ENCODE peak calls at places on chromosomes 6 and 20, in four cellular contexts. P, U, V and Q are unnamed samples.

GRCh38 chr20:35359335-35359997 is 52.3 kb downstream of the UQCC1 start:
- DNase-seq in P (no peak), U (no peak), V (no peak), Q (no peak)

GRCh38 chr6:137589067-137589848 is 95.1 kb upstream of the OLIG3 start:
- DNase-seq in P (peak), U (peak), V (peak), Q (peak)

GRCh38 chr20:22799687-22800086 is 215.3 kb upstream of the FOXA2 start:
- DNase-seq in P (no peak), U (no peak), V (no peak), Q (no peak)

GRCh38 chr6:6891074-6891754 is 216.5 kb upstream of the RREB1 start:
- DNase-seq in P (no peak), U (peak), V (no peak), Q (no peak)

GRCh38 chr6:652865-653264 is 4.0 kb downstream of the HUS1B start:
- DNase-seq in P (no peak), U (no peak), V (no peak), Q (no peak)

GRCh38 chr6:32149932-32150920 is 1.5 kb downstream of the PRRT1 start:
- DNase-seq in P (no peak), U (peak), V (no peak), Q (peak)

GRCh38 chr6:170231496-170232185 is 59.2 kb downstream of the DLL1 start:
- DNase-seq in P (peak), U (no peak), V (no peak), Q (peak)

GRCh38 chr6:111614833-111615582 is 9.3 kb upstream of the TRAF3IP2 start:
- DNase-seq in P (no peak), U (peak), V (no peak), Q (peak)

GRCh38 chr6:16712250-16712930 is 48.9 kb downstream of the ATXN1 start:
- DNase-seq in P (no peak), U (no peak), V (no peak), Q (no peak)

GRCh38 chr6:10202111-10202510 is 212.8 kb downstream of the TFAP2A start:
- DNase-seq in P (no peak), U (no peak), V (no peak), Q (no peak)

DNA sequence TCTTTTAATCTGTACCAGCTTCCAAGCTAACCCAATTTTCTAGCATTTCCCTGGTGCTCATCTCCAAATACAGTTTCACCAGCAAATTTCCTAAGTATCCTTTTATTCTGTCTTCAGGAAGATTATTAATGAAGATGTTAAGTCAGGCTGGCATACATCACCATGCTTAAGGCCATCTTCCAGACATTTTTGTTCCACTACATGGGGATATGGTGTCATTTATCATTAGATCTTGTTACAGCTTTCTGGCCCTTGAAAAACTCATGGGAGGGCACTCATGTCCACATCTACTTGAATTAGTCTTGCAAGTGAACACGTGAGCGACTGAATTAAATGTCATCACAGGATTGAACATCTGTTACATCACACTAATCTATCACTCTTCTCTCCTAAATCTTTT is 80.8 kb downstream of the MTFR2 start:
- DNase-seq in P (no peak), U (no peak), V (no peak), Q (no peak)
- H3K56ac ChIP-seq in P (no peak), U (no peak), V (no peak), Q (no peak)

GRCh38 chr6:2434116-2434515 is 188.7 kb upstream of the GMDS start:
- DNase-seq in P (no peak), U (no peak), V (no peak), Q (peak)
- H3K23ac ChIP-seq in P (no peak), U (no peak), V (no peak), Q (no peak)

GRCh38 chr20:57434390-57434700 is 43.1 kb downstream of the RBM38 start:
- DNase-seq in P (no peak), U (no peak), V (no peak), Q (no peak)
- H2BK15ac ChIP-seq in P (no peak), U (no peak), V (no peak), Q (no peak)

GRCh38 chr6:88008821-88009220 is 38.8 kb upstream of the SPACA1 start:
- DNase-seq in P (no peak), U (no peak), V (no peak), Q (no peak)

GRCh38 chr6:88008411-88008810 is 39.2 kb upstream of the SPACA1 start:
- DNase-seq in P (no peak), U (no peak), V (no peak), Q (no peak)

GRCh38 chr6:88006559-88006958 is 41.1 kb upstream of the SPACA1 start:
- DNase-seq in P (no peak), U (no peak), V (no peak), Q (no peak)

DNA sequence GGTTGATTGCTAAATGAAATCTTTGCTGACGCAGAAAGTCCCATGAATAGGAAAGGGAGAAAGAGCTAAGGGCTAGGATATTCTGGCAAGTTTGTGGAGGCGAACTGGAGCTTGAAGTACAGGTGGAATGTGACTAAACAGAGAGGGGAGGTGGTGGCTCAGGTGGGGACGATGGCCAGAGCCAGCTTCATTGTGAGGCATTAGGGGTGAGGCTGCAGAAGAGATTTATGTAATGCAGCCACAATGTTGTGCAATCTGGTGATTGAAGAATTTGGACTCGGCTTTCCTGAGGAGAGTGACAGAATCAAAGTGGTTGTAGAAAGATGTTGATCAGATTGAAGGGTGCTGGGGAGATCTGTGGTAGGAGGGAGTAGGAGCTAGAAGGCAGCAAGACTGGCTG is 42.9 kb upstream of the SPACA1 start:
- DNase-seq in P (no peak), U (no peak), V (no peak), Q (no peak)
- H3K56ac ChIP-seq in P (no peak), U (no peak), V (no peak), Q (no peak)

GRCh38 chr6:168078943-168079405 is at the start of gene FRMD1:
- DNase-seq in P (no peak), U (no peak), V (no peak), Q (no peak)

GRCh38 chr6:168080397-168081077 is 1.5 kb upstream of the FRMD1 start:
- DNase-seq in P (no peak), U (no peak), V (no peak), Q (no peak)

GRCh38 chr6:168084465-168085160 is 5.6 kb upstream of the FRMD1 start:
- DNase-seq in P (no peak), U (no peak), V (no peak), Q (no peak)

GRCh38 chr6:168083142-168083885 is 4.3 kb upstream of the FRMD1 start:
- DNase-seq in P (no peak), U (no peak), V (no peak), Q (no peak)

DNA sequence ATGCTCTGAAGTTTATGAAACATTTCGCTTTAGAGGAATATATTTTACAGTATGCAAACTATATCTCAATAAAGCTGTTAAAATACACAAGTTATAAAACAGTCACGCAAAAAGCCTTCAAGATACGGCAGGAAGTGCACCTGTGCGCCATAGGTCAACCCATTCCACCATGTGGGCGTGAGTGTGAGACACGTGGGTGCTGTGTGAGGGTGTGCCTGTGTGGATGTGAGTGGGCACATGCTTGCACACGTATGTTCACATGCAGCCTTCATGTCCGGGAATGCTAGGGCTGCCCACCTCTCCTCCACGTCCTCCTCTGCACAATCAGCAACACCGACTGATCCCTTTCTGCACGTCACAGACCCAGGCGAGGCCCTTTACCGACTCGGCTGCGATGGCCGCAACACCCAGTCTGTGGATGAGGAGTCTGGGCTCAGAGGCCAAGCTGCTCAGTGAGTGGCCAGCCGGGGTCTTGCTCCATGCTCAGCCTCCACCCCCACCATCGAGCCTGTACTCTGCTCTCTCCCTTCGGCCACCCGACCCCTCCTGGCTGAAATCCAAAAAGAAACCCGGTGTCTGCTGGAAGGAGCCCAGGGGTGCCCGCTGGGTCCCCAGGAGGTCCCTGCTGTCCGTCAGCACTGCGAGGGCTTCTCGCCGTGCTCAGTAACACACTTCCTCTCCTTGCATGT is 3.0 kb upstream of the FRMD1 start:
- DNase-seq in P (no peak), U (no peak), V (no peak), Q (no peak)
- H3K23ac ChIP-seq in P (no peak), U (no peak), V (no peak), Q (no peak)

DNA sequence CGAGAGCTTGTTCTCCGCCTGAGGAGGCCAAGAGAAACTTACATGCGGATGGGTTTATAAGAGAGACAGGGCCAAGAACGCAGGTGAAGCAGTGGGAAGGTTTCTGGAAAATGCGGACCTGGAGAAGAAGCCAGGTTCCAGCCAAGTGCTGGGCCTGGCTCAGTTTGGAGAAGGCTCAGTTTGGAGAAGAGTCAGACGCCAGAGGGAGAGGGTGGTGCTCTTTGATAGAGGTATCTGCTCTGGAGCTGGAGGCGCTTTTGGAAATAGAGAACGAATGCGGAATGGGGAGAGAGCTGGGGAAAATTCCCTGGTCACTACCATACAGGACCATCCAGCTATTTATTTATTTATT is 753 bp downstream of the RSPH9 start:
- DNase-seq in P (no peak), U (no peak), V (no peak), Q (no peak)
- H2BK15ac ChIP-seq in P (no peak), U (no peak), V (peak), Q (no peak)

GRCh38 chr20:63054103-63054474 is 47.3 kb upstream of the BHLHE23 start:
- DNase-seq in P (no peak), U (no peak), V (no peak), Q (no peak)

GRCh38 chr20:63056236-63057132 is 49.7 kb upstream of the BHLHE23 start:
- DNase-seq in P (no peak), U (peak), V (no peak), Q (peak)

GRCh38 chr20:63055575-63056235 is 48.9 kb upstream of the BHLHE23 start:
- DNase-seq in P (no peak), U (peak), V (no peak), Q (no peak)

GRCh38 chr20:63053430-63054102 is 46.8 kb upstream of the BHLHE23 start:
- DNase-seq in P (no peak), U (peak), V (no peak), Q (no peak)

DNA sequence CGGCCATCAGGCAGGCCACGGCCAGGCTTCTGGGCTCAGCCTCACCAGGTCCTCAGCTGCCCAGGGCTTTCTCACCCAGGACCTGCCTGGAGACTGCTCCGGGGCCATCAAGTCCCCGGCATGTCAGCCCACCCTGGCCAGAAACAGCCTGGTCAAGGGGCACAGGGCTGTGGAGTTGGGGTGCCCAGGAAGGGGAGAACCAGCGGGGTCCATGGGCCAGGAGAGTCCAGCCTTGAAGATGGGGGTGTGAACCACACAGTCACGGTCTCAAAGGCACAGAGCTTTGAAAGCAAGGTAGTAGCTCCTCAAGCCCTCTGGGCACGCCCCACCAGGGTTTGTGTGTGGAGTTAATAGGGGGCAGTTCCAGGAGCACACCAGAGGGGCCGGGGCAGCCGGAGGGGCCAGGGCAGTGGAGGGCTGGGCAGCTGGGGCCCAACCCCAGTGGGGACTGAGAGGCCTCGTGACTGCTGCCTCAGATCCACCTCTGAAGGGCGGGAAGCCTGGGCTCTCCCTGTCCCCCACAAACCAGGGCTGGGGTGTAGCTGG is 48.0 kb upstream of the BHLHE23 start:
- DNase-seq in P (no peak), U (peak), V (no peak), Q (no peak)
- H3K56ac ChIP-seq in P (no peak), U (no peak), V (no peak), Q (no peak)

GRCh38 chr20:64219202-64219601 is 36.3 kb upstream of the PCMTD2 start:
- DNase-seq in P (no peak), U (no peak), V (no peak), Q (no peak)

GRCh38 chr20:64217539-64217938 is 38.0 kb upstream of the PCMTD2 start:
- DNase-seq in P (no peak), U (no peak), V (no peak), Q (no peak)

GRCh38 chr20:64220891-64221527 is 34.5 kb upstream of the PCMTD2 start:
- DNase-seq in P (no peak), U (no peak), V (no peak), Q (no peak)

GRCh38 chr20:64220420-64220819 is 35.1 kb upstream of the PCMTD2 start:
- DNase-seq in P (no peak), U (no peak), V (no peak), Q (no peak)

GRCh38 chr20:64219730-64220129 is 35.8 kb upstream of the PCMTD2 start:
- DNase-seq in P (no peak), U (peak), V (no peak), Q (no peak)
- H3K23ac ChIP-seq in P (no peak), U (no peak), V (no peak), Q (no peak)

GRCh38 chr6:138618168-138618567 is 118.9 kb upstream of the NHSL1 start:
- DNase-seq in P (peak), U (no peak), V (no peak), Q (no peak)
- H2BK15ac ChIP-seq in P (no peak), U (no peak), V (no peak), Q (no peak)